ENCODE peak calls at places on chromosomes 11 and 22, in ten cellular contexts. F is upper lobe of left lung, Y is lung, B is neural crest cell, J is adrenal gland, A is AG04449, Z is kidney, G is neural progenitor cell, M is WTC11, E is PC-9. U is an unnamed sample.

GRCh38 chr22:36730176-36730858 is 26.8 kb upstream of the CACNG2 start:
- DNase-seq in Y (no peak), A (no peak), J (peak), B (no peak), Z (no peak), E (no peak), M (no peak), F (peak), G (no peak), U (no peak)

GRCh38 chr11:90134420-90135003 is at the start of gene NAALAD2:
- DNase-seq in A (no peak), J (peak), Z (peak), Y (peak), B (peak), G (peak), F (peak), M (peak), E (no peak), U (peak)

GRCh38 chr11:110728476-110728875 is 16.2 kb upstream of the ARHGAP20 start:
- DNase-seq in Y (no peak), A (no peak), B (no peak), E (no peak), F (no peak), M (no peak), Z (no peak), G (no peak), J (no peak), U (no peak)

GRCh38 chr22:31046591-31047226 is 34.4 kb upstream of the SMTN start:
- DNase-seq in E (no peak), F (no peak), J (peak), B (peak), Z (peak), Y (peak), M (peak), G (no peak), A (no peak), U (no peak)

GRCh38 chr11:48098024-48098423 is 117.7 kb downstream of the PTPRJ start:
- DNase-seq in Z (no peak), Y (no peak), G (no peak), M (no peak), B (no peak), J (no peak), A (no peak), E (no peak), F (no peak), U (no peak)

GRCh38 chr11:111977141-111978027 is 40.2 kb downstream of the DIXDC1 start:
- DNase-seq in E (no peak), M (peak), G (peak), Y (peak), F (peak), J (peak), A (no peak), B (peak), Z (peak), U (peak)

GRCh38 chr11:119339581-119340334 is 925 bp downstream of the C1QTNF5 start:
- DNase-seq in J (no peak), B (peak), F (peak), Z (peak), Y (peak), M (peak), A (no peak), E (no peak), G (peak), U (peak)

GRCh38 chr11:101582242-101583052 is 1.4 kb downstream of the TRPC6 start:
- DNase-seq in M (peak), G (peak), E (no peak), Z (peak), Y (no peak), F (peak), A (no peak), B (no peak), J (no peak), U (no peak)

GRCh38 chr11:112156153-112156552 is 7.7 kb downstream of the IL18 start:
- DNase-seq in Y (no peak), J (no peak), A (no peak), Z (no peak), M (no peak), F (no peak), B (no peak), G (no peak), E (peak), U (no peak)

GRCh38 chr11:9495780-9496514 is 35.1 kb downstream of the ZNF143 start:
- DNase-seq in G (no peak), E (no peak), Z (no peak), A (no peak), Y (no peak), M (no peak), B (no peak), F (no peak), J (no peak), U (no peak)

GRCh38 chr22:19762315-19763140 is 1.9 kb downstream of the TBX1 start:
- DNase-seq in Y (no peak), Z (no peak), A (no peak), F (peak), M (peak), J (no peak), G (no peak), B (no peak), E (no peak), U (no peak)

GRCh38 chr11:2468363-2469240 is 23.8 kb downstream of the KCNQ1 start:
- DNase-seq in E (no peak), Z (peak), B (no peak), G (no peak), J (peak), F (no peak), A (no peak), Y (no peak), M (no peak), U (no peak)

GRCh38 chr22:47322854-47323253 is 560.4 kb downstream of the TBC1D22A start:
- DNase-seq in J (peak), F (no peak), M (no peak), E (no peak), Z (no peak), G (no peak), B (no peak), A (no peak), Y (no peak), U (peak)

GRCh38 chr11:134037093-134037908 is 31.6 kb upstream of the JAM3 start:
- DNase-seq in Z (peak), B (peak), E (no peak), F (peak), J (peak), G (peak), A (no peak), Y (peak), M (peak), U (peak)

GRCh38 chr11:27124514-27125264 is 84.1 kb downstream of the BBOX1 start:
- DNase-seq in G (no peak), E (no peak), J (no peak), A (no peak), F (peak), Y (no peak), M (no peak), B (no peak), Z (no peak), U (no peak)
- TF ChIP-seq CTCF in G (no peak), E (no peak), J (peak), A (no peak), F (no peak), Y (no peak), M (no peak), B (no peak), Z (peak), U (no peak)

GRCh38 chr11:106333678-106334077 is 256.2 kb downstream of the AASDHPPT start:
- DNase-seq in M (no peak), Y (no peak), A (no peak), B (no peak), J (no peak), Z (no peak), F (no peak), G (no peak), E (no peak), U (no peak)

GRCh38 chr11:106331163-106331562 is 253.7 kb downstream of the AASDHPPT start:
- DNase-seq in J (no peak), F (no peak), M (no peak), E (no peak), G (no peak), A (no peak), Y (no peak), Z (no peak), B (no peak), U (no peak)

GRCh38 chr11:106327134-106327533 is 249.7 kb downstream of the AASDHPPT start:
- DNase-seq in F (no peak), Z (no peak), G (no peak), M (peak), E (no peak), B (no peak), A (no peak), Y (no peak), J (no peak), U (no peak)

GRCh38 chr11:106326087-106326486 is 248.6 kb downstream of the AASDHPPT start:
- DNase-seq in G (no peak), F (no peak), M (no peak), E (no peak), B (no peak), J (no peak), Y (no peak), Z (no peak), A (no peak), U (no peak)

GRCh38 chr11:106329273-106330018 is 252.0 kb downstream of the AASDHPPT start:
- DNase-seq in G (no peak), Y (no peak), F (no peak), M (no peak), Z (no peak), B (no peak), J (no peak), A (no peak), E (no peak), U (no peak)
- TF ChIP-seq CTCF in G (no peak), Y (no peak), F (no peak), M (no peak), Z (no peak), B (no peak), J (no peak), A (no peak), E (no peak), U (no peak)

DNA sequence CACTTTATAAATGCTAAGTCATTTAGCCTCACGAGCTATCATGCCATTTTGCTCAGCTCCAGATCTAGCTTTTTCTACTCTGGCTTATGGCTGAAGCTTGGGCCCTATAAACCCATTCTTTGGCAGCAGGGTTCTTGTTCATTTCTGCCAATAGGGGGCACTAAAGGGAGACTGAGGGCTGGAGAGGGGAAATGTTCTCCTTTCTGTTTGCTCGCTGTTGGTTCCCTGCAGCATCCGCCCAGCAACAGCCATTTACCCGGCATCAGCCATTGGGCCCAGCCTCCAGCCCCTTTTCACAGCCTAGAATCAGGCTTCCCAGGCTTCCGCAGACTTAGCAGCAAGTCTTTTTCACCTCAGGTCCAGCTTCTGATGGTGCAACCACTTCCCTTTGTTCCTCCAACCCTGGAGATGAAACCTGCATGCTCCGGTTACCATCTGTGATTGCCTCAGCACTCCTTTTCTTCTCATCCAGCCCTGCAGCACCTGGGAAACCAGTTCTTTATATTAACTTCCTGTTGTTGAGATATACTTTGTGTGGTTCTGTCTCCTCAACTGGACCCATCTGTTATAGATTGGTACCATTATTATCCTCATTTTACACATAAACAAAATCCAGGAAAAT is 4.2 kb upstream of the ME3 start:
- DNase-seq in Z (peak), F (no peak), B (no peak), Y (no peak), M (peak), J (no peak), G (peak), A (no peak), E (no peak), U (no peak)
- TF ChIP-seq CTCF in Z (no peak), F (no peak), B (peak), Y (no peak), M (peak), J (peak), G (peak), A (no peak), E (peak), U (no peak)

DNA sequence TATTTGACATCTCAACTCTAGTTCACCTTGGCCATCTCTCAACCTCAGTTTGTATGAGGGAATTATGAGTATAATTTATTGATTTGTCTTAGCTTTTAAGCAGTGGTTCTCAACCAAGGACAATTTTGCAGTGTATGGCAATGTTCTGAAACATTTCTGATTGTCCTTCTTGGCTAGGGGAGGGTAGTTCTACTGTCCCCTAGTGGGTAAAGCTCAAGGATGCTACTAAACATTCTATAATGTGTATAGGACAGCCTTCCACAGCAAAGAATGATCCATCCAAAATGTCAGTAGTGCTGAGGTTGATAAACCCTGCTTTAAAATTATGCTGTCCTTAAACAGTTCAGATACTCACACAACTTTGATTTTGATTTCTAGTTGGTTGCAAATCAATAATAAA is 78.1 kb upstream of the ALKBH3 start:
- DNase-seq in G (no peak), F (no peak), A (no peak), B (no peak), Z (no peak), J (no peak), M (no peak), Y (no peak), E (no peak), U (no peak)
- TF ChIP-seq CTCF in G (peak), F (no peak), A (peak), B (peak), Z (no peak), J (no peak), M (no peak), Y (no peak), E (peak), U (peak)

U was measured in Calu3.